ENCODE peak calls at places on chromosomes 11 and 22, in eight cellular contexts. F is heart right ventricle; I is GM13976; T is T-cell; Y is mesothelial cell of epicardium; O is endothelial cell of umbilical vein; D is thyroid gland; P is stimulated activated CD4-positive, alpha-beta T cell treated with anti-CD3 and anti-CD28 coated beads, Interleukin-12 subunit alpha, Interleukin-12 subunit beta, amount 100 ng/mL, for 24 hours. E is an unnamed sample.

GRCh38 chr22:31248138-31248745 is 36.1 kb downstream of the LIMK2 start:
- DNase-seq in F (peak; percentile 81), I (peak; percentile 68), T (peak; percentile 58), Y (peak; percentile 76), O (peak; percentile 60), D (peak; percentile 92), P (peak; percentile 47), E (peak; percentile 57)

GRCh38 chr22:38069372-38070249 is 12.4 kb downstream of the PICK1 start:
- DNase-seq in F (peak; percentile 85), I (no peak), T (no peak), Y (no peak), O (peak; percentile 25), D (peak; percentile 13), P (no peak), E (no peak)

GRCh38 chr11:65128182-65129145 is 5.9 kb downstream of the SYVN1 start:
- DNase-seq in F (no peak), I (no peak), T (no peak), Y (no peak), O (no peak), D (no peak), P (no peak), E (no peak)

GRCh38 chr22:47020157-47020556 is 257.7 kb downstream of the TBC1D22A start:
- DNase-seq in F (no peak), I (no peak), T (no peak), Y (no peak), O (no peak), D (no peak), P (no peak), E (no peak)

GRCh38 chr11:18452927-18453326 is 2.7 kb upstream of the LDHAL6A start:
- DNase-seq in F (no peak), I (no peak), T (no peak), Y (no peak), O (no peak), D (no peak), P (no peak), E (no peak)

GRCh38 chr22:36756031-36756430 is 19.9 kb downstream of the IFT27 start:
- DNase-seq in F (no peak), I (no peak), T (no peak), Y (no peak), O (no peak), D (no peak), P (no peak), E (no peak)

GRCh38 chr22:49938565-49939136 is 20.2 kb downstream of the CRELD2 start:
- DNase-seq in F (no peak), I (no peak), T (no peak), Y (no peak), O (no peak), D (no peak), P (no peak), E (no peak)

GRCh38 chr22:33687464-33687863 is 232.8 kb downstream of the LARGE1 start:
- DNase-seq in F (no peak), I (no peak), T (no peak), Y (no peak), O (no peak), D (no peak), P (no peak), E (no peak)

GRCh38 chr11:60747359-60747873 is 9.3 kb upstream of the MS4A15 start:
- DNase-seq in F (no peak), I (no peak), T (no peak), Y (no peak), O (no peak), D (no peak), P (no peak), E (no peak)

GRCh38 chr11:26971961-26972360 is 22.0 kb upstream of the FIBIN start:
- DNase-seq in F (no peak), I (no peak), T (no peak), Y (no peak), O (no peak), D (no peak), P (no peak), E (no peak)

GRCh38 chr11:15006139-15006759 is 34.1 kb upstream of the CALCA start:
- DNase-seq in F (no peak), I (peak; percentile 18), T (peak; percentile 10), Y (no peak), O (peak; percentile 42), D (no peak), P (no peak), E (peak; percentile 24)

GRCh38 chr11:86800956-86801264 is 568 bp downstream of the PRSS23 start:
- DNase-seq in F (no peak), I (no peak), T (no peak), Y (no peak), O (no peak), D (no peak), P (no peak), E (no peak)

GRCh38 chr22:40116496-40117200 is 61.1 kb upstream of the TNRC6B start:
- DNase-seq in F (no peak), I (no peak), T (peak; percentile 66), Y (no peak), O (no peak), D (no peak), P (no peak), E (no peak)

GRCh38 chr11:135015966-135016365 is 603.9 kb upstream of the B3GAT1 start:
- DNase-seq in F (no peak), I (no peak), T (no peak), Y (no peak), O (no peak), D (no peak), P (no peak), E (no peak)

GRCh38 chr11:5658318-5658717 is 26.6 kb downstream of the TRIM5 start:
- DNase-seq in F (no peak), I (no peak), T (no peak), Y (no peak), O (no peak), D (no peak), P (no peak), E (no peak)

E was measured in GM20000.